ENCODE peak calls at places on chromosomes 12 and 14, in five cellular contexts. N, V, H, I and W are unnamed samples.

GRCh38 chr12:44002607-44003006 is 166.7 kb downstream of the TMEM117 start:
- DNase-seq in N (no peak), V (no peak), H (no peak), I (no peak), W (no peak)

GRCh38 chr12:46383654-46384450 is 11.3 kb upstream of the SLC38A2 start:
- DNase-seq in N (peak; percentile 60), V (peak; percentile 85), H (peak; percentile 94), I (peak; percentile 98), W (peak; percentile 62)

GRCh38 chr14:102853703-102854396 is 68.6 kb upstream of the AMN start:
- DNase-seq in N (no peak), V (no peak), H (no peak), I (no peak), W (no peak)

GRCh38 chr12:106648736-106649135 is 65.9 kb downstream of the RFX4 start:
- DNase-seq in N (no peak), V (no peak), H (no peak), I (no peak), W (no peak)

GRCh38 chr12:84361651-84362551 is 550.7 kb downstream of the SLC6A15 start:
- DNase-seq in N (no peak), V (no peak), H (no peak), I (no peak), W (no peak)

GRCh38 chr12:72295744-72296143 is 23.6 kb downstream of the TRHDE start:
- DNase-seq in N (no peak), V (no peak), H (no peak), I (peak; percentile 71), W (no peak)

GRCh38 chr12:80129895-80130535 is 30.7 kb downstream of the OTOGL start:
- DNase-seq in N (no peak), V (no peak), H (no peak), I (peak; percentile 21), W (no peak)

GRCh38 chr14:87133073-87133815 is 859.7 kb downstream of the GALC start:
- DNase-seq in N (no peak), V (no peak), H (no peak), I (peak; percentile 48), W (peak; percentile 59)

GRCh38 chr12:88325076-88325827 is 183.1 kb downstream of the TMTC3 start:
- DNase-seq in N (no peak), V (no peak), H (no peak), I (peak; percentile 92), W (no peak)

GRCh38 chr12:11731042-11731357 is 81.5 kb downstream of the ETV6 start:
- DNase-seq in N (no peak), V (no peak), H (no peak), I (no peak), W (no peak)

GRCh38 chr14:95023886-95024285 is 133.4 kb downstream of the DICER1 start:
- DNase-seq in N (no peak), V (no peak), H (no peak), I (peak; percentile 7), W (no peak)